ENCODE peak calls at places on chromosomes 3 and 15, in six cellular contexts. One of them, this sample, is unnamed.

GRCh38 chr3:169026543-169027181 is 636.9 kb downstream of the MECOM start:
- DNase-seq in NCI-H345: no peak
- DNase-seq in EL: peak
- DNase-seq in GM13976: no peak
- DNase-seq in GM10248: no peak
- DNase-seq in occipital lobe: no peak
- DNase-seq in this sample: no peak

GRCh38 chr3:146156801-146157310 is 4.1 kb downstream of the PLOD2 start:
- DNase-seq in NCI-H345: no peak
- DNase-seq in GM13976: no peak
- DNase-seq in EL: no peak
- DNase-seq in GM10248: no peak
- DNase-seq in occipital lobe: no peak
- DNase-seq in this sample: no peak

GRCh38 chr3:76698136-76698535 is 341.8 kb upstream of the ROBO2 start:
- DNase-seq in NCI-H345: no peak
- DNase-seq in EL: no peak
- DNase-seq in GM13976: no peak
- DNase-seq in occipital lobe: no peak
- DNase-seq in GM10248: no peak
- DNase-seq in this sample: no peak

GRCh38 chr3:85821130-85821756 is 862.5 kb downstream of the CADM2 start:
- DNase-seq in GM13976: peak
- DNase-seq in NCI-H345: peak
- DNase-seq in GM10248: peak
- DNase-seq in occipital lobe: no peak
- DNase-seq in EL: no peak
- DNase-seq in this sample: peak

GRCh38 chr15:69265347-69265955 is 33.3 kb upstream of the PAQR5 start:
- DNase-seq in occipital lobe: no peak
- DNase-seq in NCI-H345: peak
- DNase-seq in EL: peak
- DNase-seq in GM10248: no peak
- DNase-seq in GM13976: no peak
- DNase-seq in this sample: no peak

GRCh38 chr3:81816473-81817260 is 55.2 kb upstream of the GBE1 start:
- DNase-seq in EL: no peak
- DNase-seq in occipital lobe: no peak
- DNase-seq in GM10248: peak
- DNase-seq in NCI-H345: no peak
- DNase-seq in GM13976: peak
- DNase-seq in this sample: no peak

GRCh38 chr3:127750226-127751031 is 71.9 kb downstream of the MGLL start:
- DNase-seq in NCI-H345: no peak
- DNase-seq in GM10248: no peak
- DNase-seq in occipital lobe: no peak
- DNase-seq in GM13976: peak
- DNase-seq in EL: peak
- DNase-seq in this sample: no peak

GRCh38 chr3:113111308-113111707 is 100.0 kb upstream of the BOC start:
- DNase-seq in NCI-H345: no peak
- DNase-seq in occipital lobe: no peak
- DNase-seq in EL: peak
- DNase-seq in GM13976: no peak
- DNase-seq in GM10248: no peak
- DNase-seq in this sample: no peak

GRCh38 chr3:151395806-151396205 is 11.3 kb upstream of the P2RY12 start:
- DNase-seq in occipital lobe: no peak
- DNase-seq in GM10248: no peak
- DNase-seq in EL: peak
- DNase-seq in GM13976: no peak
- DNase-seq in NCI-H345: no peak
- DNase-seq in this sample: no peak

GRCh38 chr15:57708047-57708446 is 1.5 kb downstream of the POLR2M start:
- DNase-seq in occipital lobe: no peak
- DNase-seq in GM10248: no peak
- DNase-seq in GM13976: no peak
- DNase-seq in NCI-H345: no peak
- DNase-seq in EL: peak
- DNase-seq in this sample: no peak

GRCh38 chr15:26132786-26133185 is 269.7 kb upstream of the ATP10A start:
- DNase-seq in GM10248: no peak
- DNase-seq in GM13976: no peak
- DNase-seq in NCI-H345: no peak
- DNase-seq in occipital lobe: no peak
- DNase-seq in EL: no peak
- DNase-seq in this sample: no peak

GRCh38 chr3:5429517-5429890 is 242.0 kb downstream of the EDEM1 start:
- DNase-seq in GM13976: no peak
- DNase-seq in occipital lobe: no peak
- DNase-seq in EL: no peak
- DNase-seq in NCI-H345: no peak
- DNase-seq in GM10248: no peak
- DNase-seq in this sample: no peak